ENCODE peak calls at places on chromosomes 12 and 14, in six cellular contexts. One of them, this sample, is unnamed.

GRCh38 chr12:93766802-93767523 is 89.8 kb downstream of the CRADD start:
- DNase-seq in nephron progenitor cell: no peak
- DNase-seq in cardiac muscle cell: peak
- DNase-seq in pancreas: no peak
- DNase-seq in B cell: no peak
- DNase-seq in transverse colon: peak
- DNase-seq in this sample: no peak

GRCh38 chr12:65496617-65497016 is 218.1 kb downstream of the MSRB3 start:
- DNase-seq in transverse colon: no peak
- DNase-seq in cardiac muscle cell: no peak
- DNase-seq in B cell: no peak
- DNase-seq in pancreas: no peak
- DNase-seq in nephron progenitor cell: no peak
- DNase-seq in this sample: no peak

GRCh38 chr14:63616015-63616414 is 25.7 kb downstream of the WDR89 start:
- DNase-seq in nephron progenitor cell: no peak
- DNase-seq in cardiac muscle cell: no peak
- DNase-seq in transverse colon: no peak
- DNase-seq in B cell: no peak
- DNase-seq in pancreas: no peak
- DNase-seq in this sample: no peak

GRCh38 chr14:73729556-73730265 is 15.5 kb upstream of the PNMA1 start:
- DNase-seq in B cell: no peak
- DNase-seq in pancreas: no peak
- DNase-seq in cardiac muscle cell: no peak
- DNase-seq in transverse colon: no peak
- DNase-seq in nephron progenitor cell: no peak
- DNase-seq in this sample: no peak

GRCh38 chr12:96773031-96773430 is 134.0 kb upstream of the NEDD1 start:
- DNase-seq in cardiac muscle cell: no peak
- DNase-seq in pancreas: no peak
- DNase-seq in nephron progenitor cell: no peak
- DNase-seq in B cell: no peak
- DNase-seq in transverse colon: no peak
- DNase-seq in this sample: no peak

GRCh38 chr12:85029456-85029855 is 6.6 kb downstream of the TSPAN19 start:
- DNase-seq in nephron progenitor cell: no peak
- DNase-seq in transverse colon: no peak
- DNase-seq in cardiac muscle cell: peak
- DNase-seq in pancreas: no peak
- DNase-seq in B cell: peak
- DNase-seq in this sample: no peak

GRCh38 chr12:1719139-1719538 is 28.3 kb downstream of the ADIPOR2 start:
- DNase-seq in pancreas: no peak
- DNase-seq in transverse colon: no peak
- DNase-seq in nephron progenitor cell: no peak
- DNase-seq in B cell: no peak
- DNase-seq in cardiac muscle cell: no peak
- DNase-seq in this sample: no peak

GRCh38 chr12:112839386-112839972 is 47.9 kb downstream of the RPH3A start:
- DNase-seq in B cell: no peak
- DNase-seq in nephron progenitor cell: no peak
- DNase-seq in pancreas: no peak
- DNase-seq in cardiac muscle cell: peak
- DNase-seq in transverse colon: no peak
- DNase-seq in this sample: no peak

GRCh38 chr12:94078736-94079509 is 69.5 kb upstream of the PLXNC1 start:
- DNase-seq in transverse colon: no peak
- DNase-seq in B cell: no peak
- DNase-seq in nephron progenitor cell: no peak
- DNase-seq in cardiac muscle cell: no peak
- DNase-seq in pancreas: no peak
- DNase-seq in this sample: no peak

GRCh38 chr14:55073856-55074255 is 22.4 kb downstream of the MAPK1IP1L start:
- DNase-seq in B cell: no peak
- DNase-seq in pancreas: no peak
- DNase-seq in nephron progenitor cell: no peak
- DNase-seq in transverse colon: no peak
- DNase-seq in cardiac muscle cell: no peak
- DNase-seq in this sample: no peak

GRCh38 chr14:59566725-59567124 is 9.9 kb downstream of the CCDC175 start:
- DNase-seq in nephron progenitor cell: no peak
- DNase-seq in transverse colon: no peak
- DNase-seq in cardiac muscle cell: no peak
- DNase-seq in B cell: no peak
- DNase-seq in pancreas: no peak
- DNase-seq in this sample: no peak

GRCh38 chr12:47107446-47107845 is 27.7 kb upstream of the AMIGO2 start:
- DNase-seq in B cell: no peak
- DNase-seq in transverse colon: no peak
- DNase-seq in pancreas: peak
- DNase-seq in cardiac muscle cell: no peak
- DNase-seq in nephron progenitor cell: no peak
- DNase-seq in this sample: no peak

DNA sequence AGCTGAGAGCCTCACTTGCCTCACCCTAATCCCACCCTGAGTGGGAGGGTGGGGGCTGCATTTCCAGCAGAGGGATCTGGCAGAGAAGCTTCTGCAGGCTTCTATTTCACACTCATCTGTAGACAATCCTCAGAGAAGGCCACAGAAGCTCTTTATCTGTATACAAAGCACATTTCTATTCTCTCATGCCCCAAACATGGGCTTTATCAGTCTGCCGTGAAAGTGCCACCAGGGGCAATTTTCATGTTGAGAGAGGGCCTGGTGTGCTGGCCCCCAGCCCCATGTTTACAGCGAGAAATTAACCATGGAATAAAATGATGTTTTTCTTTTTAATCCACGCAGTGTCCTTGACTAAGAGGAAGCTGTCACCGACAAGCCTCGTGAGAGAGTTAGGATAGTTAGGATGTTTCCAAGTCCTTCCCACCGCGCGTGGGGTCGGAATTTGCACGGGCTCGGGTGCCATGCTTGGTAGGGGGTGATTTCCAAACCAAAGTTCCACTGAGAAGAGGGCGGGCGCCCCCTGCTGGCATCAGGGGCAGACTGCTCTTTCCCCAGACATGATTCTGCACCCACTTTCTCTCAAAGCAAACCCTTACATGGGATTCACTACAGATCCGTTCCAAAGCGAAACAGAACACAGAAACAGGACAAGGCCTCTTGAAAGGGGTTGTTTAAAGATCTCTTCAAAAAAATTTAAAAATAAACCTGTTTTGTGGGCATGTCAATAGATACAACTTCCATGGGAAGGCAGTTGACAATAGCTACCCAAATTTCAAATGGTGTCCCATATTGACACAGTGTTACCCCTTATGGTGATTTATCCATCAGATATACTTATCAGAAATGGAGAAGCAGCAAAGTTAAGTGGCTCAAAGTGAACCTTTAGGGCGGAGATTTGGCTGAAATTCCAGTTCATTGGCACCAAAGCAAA is 19.4 kb downstream of the BDKRB1 start:
- DNase-seq in B cell: peak
- DNase-seq in transverse colon: peak
- DNase-seq in pancreas: peak
- DNase-seq in nephron progenitor cell: peak
- DNase-seq in cardiac muscle cell: peak
- DNase-seq in this sample: no peak
- TF ChIP-seq CTCF in B cell: peak
- TF ChIP-seq CTCF in transverse colon: peak
- TF ChIP-seq CTCF in pancreas: peak
- TF ChIP-seq CTCF in nephron progenitor cell: peak
- TF ChIP-seq CTCF in cardiac muscle cell: peak
- TF ChIP-seq CTCF in this sample: peak

DNA sequence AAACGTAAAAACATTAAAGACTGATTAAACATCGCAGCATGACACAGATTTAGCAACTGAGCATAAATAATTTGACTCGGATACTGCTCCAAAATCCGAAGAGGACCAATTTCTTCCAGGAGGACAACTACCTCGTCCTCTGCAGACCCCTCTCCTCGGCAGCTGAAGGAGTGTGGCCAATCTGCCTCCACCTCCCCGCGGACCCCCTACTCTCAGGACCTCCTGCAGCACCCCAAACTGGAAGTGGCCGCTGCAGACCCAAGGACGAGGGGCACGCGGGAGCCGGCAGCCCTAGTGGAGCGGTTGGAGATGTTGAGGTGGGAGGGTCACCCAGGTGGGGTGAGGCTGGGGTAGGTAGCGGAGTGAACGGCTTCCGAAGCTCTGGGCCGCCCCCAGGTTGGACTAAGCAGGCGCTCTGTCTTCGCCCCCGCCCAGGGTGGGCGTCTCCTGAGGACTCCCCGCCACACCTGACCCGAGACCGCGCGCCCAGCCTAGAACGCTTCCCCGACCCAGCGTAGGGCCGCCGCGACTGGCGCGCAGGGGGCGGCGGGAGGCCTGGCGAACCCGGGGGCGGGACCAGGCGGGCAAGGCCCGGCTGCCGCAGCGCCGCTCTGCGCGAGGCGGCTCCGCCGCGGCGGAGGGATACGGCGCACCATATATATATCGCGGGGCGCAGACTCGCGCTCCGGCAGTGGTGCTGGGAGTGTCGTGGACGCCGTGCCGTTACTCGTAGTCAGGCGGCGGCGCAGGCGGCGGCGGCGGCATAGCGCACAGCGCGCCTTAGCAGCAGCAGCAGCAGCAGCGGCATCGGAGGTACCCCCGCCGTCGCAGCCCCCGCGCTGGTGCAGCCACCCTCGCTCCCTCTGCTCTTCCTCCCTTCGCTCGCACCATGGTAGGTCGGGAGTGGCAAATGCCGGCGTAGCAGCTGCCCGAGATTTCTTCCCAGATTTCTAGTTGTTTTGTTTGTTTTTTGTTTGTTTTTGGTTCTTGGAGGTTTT is at the start of gene CALM1:
- DNase-seq in pancreas: peak
- DNase-seq in cardiac muscle cell: peak
- DNase-seq in nephron progenitor cell: peak
- DNase-seq in transverse colon: peak
- DNase-seq in B cell: peak
- DNase-seq in this sample: peak
- TF ChIP-seq CTCF in pancreas: no peak
- TF ChIP-seq CTCF in cardiac muscle cell: no peak
- TF ChIP-seq CTCF in nephron progenitor cell: no peak
- TF ChIP-seq CTCF in transverse colon: peak
- TF ChIP-seq CTCF in B cell: no peak
- TF ChIP-seq CTCF in this sample: no peak

DNA sequence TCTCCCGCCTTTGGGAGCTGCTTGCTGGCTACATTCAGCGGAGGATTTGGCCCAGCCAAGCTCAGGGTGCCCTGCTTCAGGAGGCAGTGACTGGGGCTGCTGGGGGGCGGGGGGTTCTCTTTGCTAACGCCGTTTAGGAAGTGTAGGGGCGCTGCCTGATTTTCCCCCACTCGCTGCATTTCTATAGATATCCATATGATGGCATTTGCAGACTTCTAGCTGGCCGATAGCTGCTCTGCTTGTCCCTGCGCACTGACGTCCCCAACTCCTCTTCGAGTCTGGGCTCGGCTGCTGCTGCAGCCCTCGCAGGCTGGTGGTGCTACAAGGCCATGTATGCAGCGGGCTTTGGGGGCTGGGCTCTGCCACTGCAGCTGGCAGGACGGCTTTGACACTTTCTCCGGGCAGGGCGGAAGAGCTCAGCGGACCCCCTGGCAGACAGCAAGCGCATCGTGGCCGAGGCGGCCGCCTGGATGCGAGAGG is 3.1 kb downstream of the LRFN5 start:
- DNase-seq in cardiac muscle cell: peak
- DNase-seq in B cell: peak
- DNase-seq in nephron progenitor cell: peak
- DNase-seq in pancreas: peak
- DNase-seq in transverse colon: no peak
- DNase-seq in this sample: no peak
- TF ChIP-seq CTCF in cardiac muscle cell: peak
- TF ChIP-seq CTCF in B cell: no peak
- TF ChIP-seq CTCF in nephron progenitor cell: peak
- TF ChIP-seq CTCF in pancreas: no peak
- TF ChIP-seq CTCF in transverse colon: no peak
- TF ChIP-seq CTCF in this sample: no peak

GRCh38 chr12:109130297-109130696 is 13.9 kb downstream of the ACACB start:
- DNase-seq in nephron progenitor cell: no peak
- DNase-seq in pancreas: no peak
- DNase-seq in cardiac muscle cell: no peak
- DNase-seq in transverse colon: no peak
- DNase-seq in B cell: no peak
- DNase-seq in this sample: no peak

GRCh38 chr12:109131522-109132050 is 15.2 kb downstream of the ACACB start:
- DNase-seq in pancreas: no peak
- DNase-seq in transverse colon: peak
- DNase-seq in B cell: no peak
- DNase-seq in nephron progenitor cell: no peak
- DNase-seq in cardiac muscle cell: peak
- DNase-seq in this sample: no peak

GRCh38 chr12:109137055-109137454 is 20.7 kb downstream of the ACACB start:
- DNase-seq in pancreas: no peak
- DNase-seq in B cell: no peak
- DNase-seq in transverse colon: no peak
- DNase-seq in cardiac muscle cell: no peak
- DNase-seq in nephron progenitor cell: no peak
- DNase-seq in this sample: no peak

GRCh38 chr12:109130755-109131521 is 14.6 kb downstream of the ACACB start:
- DNase-seq in cardiac muscle cell: peak
- DNase-seq in transverse colon: peak
- DNase-seq in B cell: no peak
- DNase-seq in nephron progenitor cell: peak
- DNase-seq in pancreas: peak
- DNase-seq in this sample: no peak

GRCh38 chr12:109134186-109134917 is 18.0 kb downstream of the ACACB start:
- DNase-seq in pancreas: no peak
- DNase-seq in B cell: no peak
- DNase-seq in cardiac muscle cell: peak
- DNase-seq in nephron progenitor cell: peak
- DNase-seq in transverse colon: no peak
- DNase-seq in this sample: no peak
- TF ChIP-seq CTCF in pancreas: no peak
- TF ChIP-seq CTCF in B cell: peak
- TF ChIP-seq CTCF in cardiac muscle cell: peak
- TF ChIP-seq CTCF in nephron progenitor cell: peak
- TF ChIP-seq CTCF in transverse colon: peak
- TF ChIP-seq CTCF in this sample: peak

This sample was measured in CD14-positive monocyte.